ENCODE peak calls at places on chromosomes 4 and X, in six cellular contexts. N is H4; K is activated T-cell treated with anti-CD3 and anti-CD28 coated beads, Interleukin-2, amount 50 U/mL, for 72 hours; E is CD4-positive, CD25-positive, alpha-beta regulatory T cell; G is cardiac fibroblast; U is stimulated activated CD8-positive, alpha-beta memory T cell treated with anti-CD3 and anti-CD28 coated beads, Interleukin-15, amount 100 ng/mL, for 1 hour. Z is an unnamed sample.

GRCh38 chr4:128871948-128872347 is 62.4 kb downstream of the JADE1 start:
- DNase-seq in N (no peak), K (no peak), E (no peak), G (peak), U (no peak), Z (no peak)

GRCh38 chr4:96162631-96163030 is 322.7 kb downstream of the PDHA2 start:
- DNase-seq in N (no peak), K (no peak), E (no peak), G (peak), U (no peak), Z (no peak)

GRCh38 chr4:86315579-86315978 is 44.3 kb downstream of the MAPK10 start:
- DNase-seq in N (no peak), K (no peak), E (no peak), G (no peak), U (no peak), Z (no peak)

GRCh38 chrX:139559383-139560042 is 29.0 kb downstream of the F9 start:
- DNase-seq in N (peak), K (peak), E (no peak), G (peak), U (no peak), Z (peak)

GRCh38 chr4:99816611-99817309 is at the start of gene DAPP1:
- DNase-seq in N (no peak), K (peak), E (peak), G (no peak), U (peak), Z (peak)

GRCh38 chr4:184347251-184348239 is 126.8 kb downstream of the IRF2 start:
- DNase-seq in N (peak), K (no peak), E (no peak), G (peak), U (no peak), Z (peak)

GRCh38 chrX:56569378-56570061 is 6.1 kb downstream of the UBQLN2 start:
- DNase-seq in N (no peak), K (no peak), E (no peak), G (no peak), U (no peak), Z (peak)

GRCh38 chr4:77025643-77026321 is 50.0 kb downstream of the CCNI start:
- DNase-seq in N (no peak), K (peak), E (no peak), G (peak), U (no peak), Z (peak)

GRCh38 chr4:153523941-153524386 is 57.8 kb downstream of the TMEM131L start:
- DNase-seq in N (no peak), K (no peak), E (no peak), G (peak), U (no peak), Z (no peak)

GRCh38 chr4:124936427-124936826 is 223.9 kb upstream of the ANKRD50 start:
- DNase-seq in N (peak), K (no peak), E (no peak), G (peak), U (no peak), Z (no peak)

GRCh38 chr4:20305976-20306375 is 54.3 kb downstream of the SLIT2 start:
- DNase-seq in N (no peak), K (no peak), E (no peak), G (peak), U (no peak), Z (no peak)

GRCh38 chrX:40705658-40706312 is 29.6 kb downstream of the MED14 start:
- DNase-seq in N (no peak), K (no peak), E (no peak), G (no peak), U (no peak), Z (no peak)

GRCh38 chrX:83022020-83022419 is 486.1 kb upstream of the POU3F4 start:
- DNase-seq in N (peak), K (no peak), E (no peak), G (peak), U (no peak), Z (no peak)

GRCh38 chr4:176242764-176243347 is 26.2 kb downstream of the ASB5 start:
- DNase-seq in N (no peak), K (no peak), E (no peak), G (no peak), U (no peak), Z (no peak)

GRCh38 chr4:99722006-99722405 is 64.4 kb upstream of the C4orf54 start:
- DNase-seq in N (no peak), K (no peak), E (no peak), G (no peak), U (no peak), Z (no peak)

Z was measured in GM20000.